ENCODE peak calls at places on chromosomes 12 and 14, in five cellular contexts. One of them, this sample, is unnamed.
A peak's percentile ranks its signal among the peaks of the same experiment; 100 is the strongest.

GRCh38 chr12:83886479-83886878 is 1026.1 kb downstream of the SLC6A15 start:
- DNase-seq in sigmoid colon: no peak
- DNase-seq in gastrocnemius medialis: no peak
- DNase-seq in uterus: no peak
- DNase-seq in transverse colon: no peak
- DNase-seq in this sample: no peak

GRCh38 chr14:22319526-22320352 is 269.3 kb downstream of the DAD1 start:
- DNase-seq in gastrocnemius medialis: peak; percentile 17
- DNase-seq in transverse colon: peak; percentile 45
- DNase-seq in uterus: peak; percentile 41
- DNase-seq in sigmoid colon: peak; percentile 72
- DNase-seq in this sample: no peak

GRCh38 chr14:62455446-62455845 is 589.8 kb downstream of the KCNH5 start:
- DNase-seq in sigmoid colon: no peak
- DNase-seq in uterus: no peak
- DNase-seq in transverse colon: no peak
- DNase-seq in gastrocnemius medialis: no peak
- DNase-seq in this sample: no peak

GRCh38 chr12:120674172-120674571 is 12.8 kb upstream of the MLEC start:
- DNase-seq in sigmoid colon: no peak
- DNase-seq in uterus: no peak
- DNase-seq in gastrocnemius medialis: no peak
- DNase-seq in transverse colon: no peak
- DNase-seq in this sample: no peak

GRCh38 chr12:15193927-15194326 is 27.3 kb downstream of the RERG start:
- DNase-seq in uterus: peak; percentile 61
- DNase-seq in gastrocnemius medialis: no peak
- DNase-seq in sigmoid colon: peak; percentile 78
- DNase-seq in transverse colon: no peak
- DNase-seq in this sample: no peak

GRCh38 chr14:104144453-104144790 is 6.0 kb downstream of the KIF26A start:
- DNase-seq in transverse colon: no peak
- DNase-seq in uterus: no peak
- DNase-seq in gastrocnemius medialis: no peak
- DNase-seq in sigmoid colon: no peak
- DNase-seq in this sample: no peak

GRCh38 chr14:88225721-88226120 is 97.3 kb downstream of the KCNK10 start:
- DNase-seq in transverse colon: no peak
- DNase-seq in gastrocnemius medialis: no peak
- DNase-seq in uterus: no peak
- DNase-seq in sigmoid colon: no peak
- DNase-seq in this sample: no peak

GRCh38 chr14:47207636-47208035 is 467.8 kb downstream of the MDGA2 start:
- DNase-seq in transverse colon: no peak
- DNase-seq in gastrocnemius medialis: no peak
- DNase-seq in sigmoid colon: no peak
- DNase-seq in uterus: no peak
- DNase-seq in this sample: no peak

GRCh38 chr12:49564241-49565118 is 3.5 kb downstream of the MCRS1 start:
- DNase-seq in uterus: no peak
- DNase-seq in gastrocnemius medialis: no peak
- DNase-seq in sigmoid colon: no peak
- DNase-seq in transverse colon: no peak
- DNase-seq in this sample: no peak

DNA sequence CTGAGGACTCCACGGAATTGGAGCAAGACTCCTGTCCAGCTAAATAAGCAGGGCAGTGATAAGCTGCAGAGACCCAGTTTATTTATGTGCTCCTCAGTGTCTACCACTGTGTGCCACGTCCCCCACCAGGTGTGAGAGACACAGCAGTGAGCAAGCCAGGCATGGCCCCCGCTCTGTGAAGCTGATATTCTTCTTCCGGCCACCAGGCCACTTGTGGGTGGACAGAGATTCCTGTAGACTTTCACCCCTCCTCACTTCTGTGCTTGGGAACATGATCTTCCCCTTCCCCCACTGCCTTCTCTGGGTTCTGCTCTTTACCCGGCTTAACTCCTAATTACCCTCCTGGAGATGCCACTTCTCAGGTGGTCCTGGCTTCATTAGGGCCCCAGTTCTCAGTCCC is 21.2 kb downstream of the BRAP start:
- DNase-seq in uterus: no peak
- DNase-seq in gastrocnemius medialis: no peak
- DNase-seq in sigmoid colon: no peak
- DNase-seq in transverse colon: no peak
- DNase-seq in this sample: no peak
- H3K36me3 ChIP-seq in uterus: no peaks in the 10 kb centered on the region
- H3K36me3 ChIP-seq in gastrocnemius medialis: peaks cover 70% of the 10 kb centered on the region
- H3K36me3 ChIP-seq in sigmoid colon: peaks cover 27% of the 10 kb centered on the region
- H3K36me3 ChIP-seq in transverse colon: peaks cover 66% of the 10 kb centered on the region
- H3K36me3 ChIP-seq in this sample: no peaks in the 10 kb centered on the region

DNA sequence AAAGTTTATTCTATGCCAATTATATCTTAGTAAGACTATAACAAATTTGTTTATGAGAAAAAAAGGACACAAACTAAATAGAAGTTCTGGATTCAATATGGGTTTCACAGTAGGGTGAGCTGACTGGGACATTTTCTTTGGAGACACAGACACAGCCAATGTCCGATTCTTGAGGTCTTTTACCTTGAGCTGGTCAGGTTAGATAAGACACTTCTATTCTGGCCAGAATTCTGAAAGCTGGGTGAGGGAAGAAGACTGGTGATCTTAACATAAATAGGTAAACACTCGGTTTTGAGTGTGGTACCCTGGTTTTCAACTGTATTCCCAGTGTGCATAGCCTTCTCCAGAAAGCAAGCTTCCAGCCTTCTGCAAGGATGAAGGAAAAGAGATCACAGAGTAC is 10.0 kb downstream of the ATP2B1 start:
- DNase-seq in uterus: no peak
- DNase-seq in transverse colon: no peak
- DNase-seq in gastrocnemius medialis: no peak
- DNase-seq in sigmoid colon: no peak
- DNase-seq in this sample: no peak
- TF ChIP-seq POLR2A in uterus: no peak
- TF ChIP-seq POLR2A in transverse colon: no peak
- TF ChIP-seq POLR2A in gastrocnemius medialis: no peak
- TF ChIP-seq POLR2A in sigmoid colon: no peak
- TF ChIP-seq POLR2A in this sample: no peak

DNA sequence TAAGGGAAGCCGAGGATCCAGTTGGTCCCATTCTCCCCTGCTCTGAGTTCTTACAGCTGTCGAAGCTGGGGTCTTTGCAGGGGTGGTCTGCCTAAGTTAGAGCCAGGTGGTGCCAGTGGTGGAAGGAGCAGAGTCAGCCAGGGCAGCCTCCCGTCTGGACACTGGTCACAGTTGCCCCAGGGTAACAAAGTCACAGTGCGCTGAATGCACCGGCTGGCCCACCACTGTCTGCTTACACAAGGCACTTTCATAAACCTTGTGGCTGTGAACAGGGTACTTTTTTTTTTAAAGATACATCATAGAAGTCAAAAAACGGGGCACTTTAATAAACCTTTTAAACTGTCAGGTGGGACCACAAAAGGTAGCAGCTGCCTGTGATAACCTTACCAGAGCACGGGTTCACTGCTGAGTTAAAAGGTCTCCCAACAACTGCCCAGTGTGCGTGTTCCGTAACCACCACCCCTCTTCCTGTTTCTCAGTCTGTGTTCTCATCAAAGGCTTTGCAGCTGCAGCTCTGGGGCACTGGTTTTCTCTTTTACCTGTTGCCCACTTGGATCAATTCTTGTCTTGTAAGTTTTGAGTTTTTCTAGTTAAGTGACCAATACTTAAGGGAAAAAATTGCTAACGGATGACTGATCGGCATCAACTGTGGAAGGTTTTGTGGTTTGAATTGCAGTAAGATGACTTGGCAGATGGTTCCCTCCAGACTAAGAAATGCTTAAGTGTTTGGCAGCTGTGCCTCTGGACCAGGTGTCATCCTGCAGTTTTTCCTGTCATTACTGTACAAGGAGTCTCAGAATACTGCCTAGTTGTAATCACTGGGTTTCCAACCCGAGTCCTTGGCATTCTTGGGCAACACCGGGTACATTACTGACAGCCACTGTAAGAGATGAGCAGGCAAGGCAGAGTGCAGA is 55.9 kb downstream of the DYNC1H1 start:
- DNase-seq in gastrocnemius medialis: no peak
- DNase-seq in uterus: no peak
- DNase-seq in transverse colon: no peak
- DNase-seq in sigmoid colon: no peak
- DNase-seq in this sample: no peak
- H3K36me3 ChIP-seq in gastrocnemius medialis: peaks cover 100% of the 10 kb centered on the region
- H3K36me3 ChIP-seq in uterus: no peaks in the 10 kb centered on the region
- H3K36me3 ChIP-seq in transverse colon: peaks cover 89% of the 10 kb centered on the region
- H3K36me3 ChIP-seq in sigmoid colon: peaks cover 89% of the 10 kb centered on the region
- H3K36me3 ChIP-seq in this sample: no peaks in the 10 kb centered on the region

DNA sequence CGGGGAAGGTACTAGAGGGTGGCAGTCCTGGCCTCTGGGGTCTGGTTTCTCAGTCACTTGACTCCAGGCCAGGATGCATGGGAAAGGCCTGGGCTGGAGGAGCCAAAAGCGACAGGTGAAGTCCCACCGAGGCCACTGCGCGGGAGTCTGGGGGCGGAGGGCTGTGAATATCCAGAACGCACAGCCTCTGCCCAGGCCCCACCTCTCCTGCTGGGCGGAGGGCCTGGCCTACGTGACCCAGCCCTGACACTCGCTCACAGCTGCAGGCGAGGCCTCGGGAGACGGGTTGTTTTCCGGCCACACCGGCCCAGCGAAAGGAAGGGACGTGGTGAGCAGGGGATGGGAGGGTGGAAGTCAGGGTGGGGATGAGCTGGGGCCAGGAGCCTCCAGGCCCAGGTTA is 91.2 kb downstream of the RFLNA start:
- DNase-seq in transverse colon: no peak
- DNase-seq in sigmoid colon: no peak
- DNase-seq in gastrocnemius medialis: peak; percentile 80
- DNase-seq in uterus: no peak
- DNase-seq in this sample: no peak
- TF ChIP-seq POLR2A in transverse colon: no peak
- TF ChIP-seq POLR2A in sigmoid colon: no peak
- TF ChIP-seq POLR2A in gastrocnemius medialis: no peak
- TF ChIP-seq POLR2A in uterus: no peak
- TF ChIP-seq POLR2A in this sample: no peak

GRCh38 chr14:35929171-35929570 is 103.0 kb downstream of the BRMS1L start:
- DNase-seq in gastrocnemius medialis: no peak
- DNase-seq in sigmoid colon: no peak
- DNase-seq in uterus: no peak
- DNase-seq in transverse colon: no peak
- DNase-seq in this sample: no peak

GRCh38 chr14:35934499-35934898 is 108.4 kb downstream of the BRMS1L start:
- DNase-seq in sigmoid colon: no peak
- DNase-seq in uterus: no peak
- DNase-seq in transverse colon: no peak
- DNase-seq in gastrocnemius medialis: no peak
- DNase-seq in this sample: no peak

GRCh38 chr14:35932659-35933159 is 106.6 kb downstream of the BRMS1L start:
- DNase-seq in uterus: no peak
- DNase-seq in gastrocnemius medialis: no peak
- DNase-seq in sigmoid colon: no peak
- DNase-seq in transverse colon: peak; percentile 11
- DNase-seq in this sample: no peak

GRCh38 chr14:35931346-35931745 is 105.2 kb downstream of the BRMS1L start:
- DNase-seq in sigmoid colon: no peak
- DNase-seq in transverse colon: no peak
- DNase-seq in gastrocnemius medialis: no peak
- DNase-seq in uterus: no peak
- DNase-seq in this sample: no peak

DNA sequence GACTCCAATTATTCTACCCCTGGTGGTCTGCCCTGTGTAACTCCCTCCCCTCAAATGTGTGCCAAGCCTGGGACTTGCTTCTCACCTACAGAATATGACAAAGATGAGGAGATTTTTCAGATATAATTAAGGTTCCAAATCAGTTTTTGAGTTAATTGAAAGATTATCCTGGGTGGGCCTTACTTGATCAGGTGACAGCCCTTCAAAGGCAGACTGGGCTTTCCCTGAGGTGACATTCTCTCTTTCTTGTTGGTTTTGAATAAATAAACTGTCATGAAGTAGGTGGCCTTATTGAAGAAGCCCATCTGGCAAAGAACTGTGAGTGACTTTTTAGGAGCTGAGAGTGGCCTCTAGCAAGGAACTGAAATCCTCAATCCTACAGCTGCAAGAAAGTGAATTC is 106.0 kb downstream of the BRMS1L start:
- DNase-seq in sigmoid colon: no peak
- DNase-seq in uterus: no peak
- DNase-seq in transverse colon: no peak
- DNase-seq in gastrocnemius medialis: no peak
- DNase-seq in this sample: no peak
- H3K36me3 ChIP-seq in sigmoid colon: no peaks in the 10 kb centered on the region
- H3K36me3 ChIP-seq in uterus: no peaks in the 10 kb centered on the region
- H3K36me3 ChIP-seq in transverse colon: no peaks in the 10 kb centered on the region
- H3K36me3 ChIP-seq in gastrocnemius medialis: no peaks in the 10 kb centered on the region
- H3K36me3 ChIP-seq in this sample: no peaks in the 10 kb centered on the region

GRCh38 chr14:39876935-39877334 is 444.7 kb upstream of the FBXO33 start:
- DNase-seq in gastrocnemius medialis: no peak
- DNase-seq in sigmoid colon: no peak
- DNase-seq in transverse colon: no peak
- DNase-seq in uterus: no peak
- DNase-seq in this sample: no peak
- TF ChIP-seq POLR2A in gastrocnemius medialis: no peak
- TF ChIP-seq POLR2A in sigmoid colon: no peak
- TF ChIP-seq POLR2A in transverse colon: no peak
- TF ChIP-seq POLR2A in uterus: no peak
- TF ChIP-seq POLR2A in this sample: no peak

DNA sequence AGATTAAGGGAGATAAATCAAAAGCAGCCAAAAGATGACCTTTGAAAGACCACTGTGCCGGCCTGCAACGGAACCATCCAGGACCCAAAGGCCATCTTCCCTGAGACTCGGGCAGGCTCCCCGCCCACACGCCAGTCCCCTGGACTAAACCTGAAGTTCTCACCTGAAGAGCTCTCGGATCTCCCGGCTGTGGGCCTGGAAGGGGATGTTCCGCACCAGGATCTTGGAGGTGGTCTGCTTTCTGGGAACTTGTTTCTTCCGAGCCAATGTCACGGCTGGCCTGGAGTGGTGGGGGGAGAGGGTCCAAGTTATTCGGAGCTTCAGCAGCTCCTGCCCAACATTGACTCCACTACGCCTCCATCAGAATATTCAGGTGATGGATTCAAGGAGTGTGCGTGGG is 51.3 kb downstream of the RBM19 start:
- DNase-seq in gastrocnemius medialis: no peak
- DNase-seq in uterus: no peak
- DNase-seq in transverse colon: no peak
- DNase-seq in sigmoid colon: no peak
- DNase-seq in this sample: no peak
- H3K36me3 ChIP-seq in gastrocnemius medialis: peaks cover 60% of the 10 kb centered on the region
- H3K36me3 ChIP-seq in uterus: no peaks in the 10 kb centered on the region
- H3K36me3 ChIP-seq in transverse colon: peaks cover 6% of the 10 kb centered on the region
- H3K36me3 ChIP-seq in sigmoid colon: peaks cover 22% of the 10 kb centered on the region
- H3K36me3 ChIP-seq in this sample: no peaks in the 10 kb centered on the region

This sample was measured in ovary.